ENCODE peak calls at places on chromosomes 11 and 22, in six cellular contexts. V is HepG2, Z is HEK293T, C is A549, D is GM12878, O is K562. N is an unnamed sample.

GRCh38 chr11:117072517-117073218 is 25.6 kb downstream of the SIK3 start:
- DNase-seq in Z (no peak), O (peak), V (peak), D (peak), C (peak), N (peak)

GRCh38 chr11:127693686-127694085 is 693.1 kb upstream of the KIRREL3 start:
- DNase-seq in Z (no peak), O (no peak), V (no peak), C (no peak), D (no peak), N (no peak)

GRCh38 chr11:85299247-85299646 is 327.9 kb downstream of the DLG2 start:
- DNase-seq in C (peak), V (no peak), Z (no peak), O (no peak), D (no peak), N (no peak)

GRCh38 chr11:2886191-2886894 is 768 bp upstream of the CDKN1C start:
- DNase-seq in D (no peak), O (no peak), V (no peak), Z (no peak), C (no peak), N (no peak)

GRCh38 chr11:93908689-93909088 is 58.3 kb upstream of the VSTM5 start:
- DNase-seq in V (no peak), D (no peak), C (no peak), Z (no peak), O (no peak), N (peak)

GRCh38 chr11:78916759-78917158 is 342.1 kb upstream of the NARS2 start:
- DNase-seq in V (no peak), Z (no peak), C (no peak), O (no peak), D (no peak), N (peak)

GRCh38 chr11:106281455-106282173 is 204.2 kb downstream of the AASDHPPT start:
- DNase-seq in D (no peak), Z (no peak), V (no peak), O (no peak), C (peak), N (peak)

GRCh38 chr22:28819253-28820096 is 19.1 kb upstream of the XBP1 start:
- DNase-seq in O (no peak), C (no peak), D (no peak), Z (no peak), V (peak), N (no peak)

GRCh38 chr22:49028111-49028510 is 799.6 kb downstream of the BRD1 start:
- DNase-seq in V (no peak), D (no peak), C (no peak), O (no peak), Z (no peak), N (no peak)

GRCh38 chr11:3834349-3835099 is 6.2 kb downstream of the RHOG start:
- DNase-seq in C (no peak), Z (no peak), V (no peak), O (peak), D (no peak), N (no peak)

GRCh38 chr22:29325785-29326315 is 10.4 kb upstream of the RASL10A start:
- DNase-seq in V (no peak), D (no peak), O (no peak), C (no peak), Z (no peak), N (no peak)

GRCh38 chr11:45079943-45080719 is 66.3 kb upstream of the PRDM11 start:
- DNase-seq in O (no peak), V (no peak), D (no peak), Z (no peak), C (no peak), N (no peak)

GRCh38 chr11:110948112-110948511 is 235.9 kb upstream of the ARHGAP20 start:
- DNase-seq in C (no peak), Z (no peak), O (no peak), V (no peak), D (no peak), N (peak)

GRCh38 chr11:111846640-111847039 is 24.7 kb downstream of the ALG9 start:
- DNase-seq in V (no peak), O (no peak), C (no peak), Z (no peak), D (no peak), N (peak)

GRCh38 chr11:128575956-128576340 is 11.4 kb downstream of the ETS1 start:
- DNase-seq in D (no peak), Z (no peak), O (no peak), V (no peak), C (no peak), N (peak)

GRCh38 chr11:13465909-13466371 is 2.9 kb upstream of the BTBD10 start:
- DNase-seq in D (no peak), C (peak), O (peak), Z (peak), V (peak), N (peak)

GRCh38 chr11:63999349-64000025 is 13.2 kb downstream of the OTUB1 start:
- DNase-seq in V (no peak), Z (no peak), D (no peak), O (peak), C (no peak), N (no peak)

GRCh38 chr11:22634897-22635629 is 9.4 kb upstream of the FANCF start:
- DNase-seq in D (no peak), O (no peak), C (no peak), Z (no peak), V (peak), N (peak)

GRCh38 chr11:107183963-107184362 is 165.7 kb upstream of the GUCY1A2 start:
- DNase-seq in V (no peak), C (no peak), O (no peak), D (no peak), Z (no peak), N (no peak)

GRCh38 chr22:49979587-49980264 is 19.2 kb downstream of the PIM3 start:
- DNase-seq in Z (peak), D (no peak), C (peak), O (peak), V (peak), N (no peak)

GRCh38 chr11:33017478-33017877 is 1.8 kb downstream of the DEPDC7 start:
- DNase-seq in C (no peak), O (no peak), V (peak), Z (no peak), D (no peak), N (no peak)
- TF ChIP-seq BHLHE40 in C (no peak), O (no peak), V (no peak), Z (no peak), D (no peak), N (no peak)

DNA sequence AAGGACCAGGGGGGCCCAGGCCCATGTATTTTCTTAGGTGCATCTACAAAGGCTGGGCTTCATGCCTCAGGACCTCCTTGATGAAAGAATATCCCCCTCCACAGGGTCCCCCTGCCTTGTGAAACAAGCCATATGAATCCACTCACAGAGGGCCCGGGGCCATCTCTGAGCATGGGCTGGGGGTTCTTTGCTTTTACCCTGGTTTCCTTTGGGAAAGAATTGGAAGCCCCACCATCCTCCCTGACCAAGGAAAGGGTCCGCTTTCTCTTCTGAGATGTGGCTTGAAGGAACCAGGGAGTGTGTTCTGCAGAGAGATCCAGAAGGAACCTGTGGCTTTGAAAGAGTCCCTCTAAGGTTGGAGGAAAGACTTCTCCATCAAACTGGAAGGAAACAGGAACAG is 9.2 kb upstream of the ANO1 start:
- DNase-seq in C (no peak), D (no peak), O (no peak), Z (no peak), V (no peak), N (no peak)
- TF ChIP-seq BHLHE40 in C (no peak), D (no peak), O (no peak), Z (no peak), V (no peak), N (no peak)

GRCh38 chr11:62854013-62854824 is 14.8 kb upstream of the WDR74 start:
- DNase-seq in D (no peak), O (peak), C (no peak), V (no peak), Z (no peak), N (no peak)

GRCh38 chr11:62855571-62856332 is 16.4 kb upstream of the WDR74 start:
- DNase-seq in O (peak), V (peak), D (peak), Z (peak), C (peak), N (peak)

GRCh38 chr11:62853279-62853965 is 14.0 kb upstream of the WDR74 start:
- DNase-seq in Z (no peak), V (no peak), O (no peak), D (no peak), C (no peak), N (no peak)

GRCh38 chr11:62856333-62856910 is 17.0 kb upstream of the WDR74 start:
- DNase-seq in Z (no peak), C (no peak), D (no peak), O (no peak), V (no peak), N (no peak)

GRCh38 chr11:62854825-62855570 is 15.6 kb upstream of the WDR74 start:
- DNase-seq in Z (no peak), C (no peak), O (peak), D (no peak), V (no peak), N (no peak)
- TF ChIP-seq BHLHE40 in Z (no peak), C (no peak), O (no peak), D (no peak), V (no peak), N (no peak)

DNA sequence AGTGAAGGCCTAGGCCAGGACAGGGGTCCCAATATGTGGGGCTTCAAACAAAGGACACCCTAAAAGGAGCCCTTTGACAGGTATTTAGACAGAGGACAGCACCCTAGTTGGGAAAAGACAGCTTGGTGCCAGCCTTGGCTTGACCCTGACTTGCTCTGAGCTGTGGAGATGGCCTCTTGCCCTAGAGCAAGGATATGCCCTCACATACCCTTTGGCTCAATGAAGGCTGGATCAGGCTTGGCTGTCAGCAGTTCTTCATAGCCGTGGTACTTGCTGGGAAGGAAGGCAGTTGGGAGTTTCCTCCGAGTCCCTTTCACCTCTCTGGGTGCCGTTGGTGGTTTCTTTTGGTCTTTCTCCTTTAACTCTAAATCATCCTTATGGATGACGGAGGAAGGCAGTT is 96.2 kb downstream of the RNF169 start:
- DNase-seq in O (no peak), V (no peak), C (no peak), D (no peak), Z (no peak), N (no peak)
- TF ChIP-seq BHLHE40 in O (no peak), V (no peak), C (no peak), D (no peak), Z (no peak), N (no peak)

DNA sequence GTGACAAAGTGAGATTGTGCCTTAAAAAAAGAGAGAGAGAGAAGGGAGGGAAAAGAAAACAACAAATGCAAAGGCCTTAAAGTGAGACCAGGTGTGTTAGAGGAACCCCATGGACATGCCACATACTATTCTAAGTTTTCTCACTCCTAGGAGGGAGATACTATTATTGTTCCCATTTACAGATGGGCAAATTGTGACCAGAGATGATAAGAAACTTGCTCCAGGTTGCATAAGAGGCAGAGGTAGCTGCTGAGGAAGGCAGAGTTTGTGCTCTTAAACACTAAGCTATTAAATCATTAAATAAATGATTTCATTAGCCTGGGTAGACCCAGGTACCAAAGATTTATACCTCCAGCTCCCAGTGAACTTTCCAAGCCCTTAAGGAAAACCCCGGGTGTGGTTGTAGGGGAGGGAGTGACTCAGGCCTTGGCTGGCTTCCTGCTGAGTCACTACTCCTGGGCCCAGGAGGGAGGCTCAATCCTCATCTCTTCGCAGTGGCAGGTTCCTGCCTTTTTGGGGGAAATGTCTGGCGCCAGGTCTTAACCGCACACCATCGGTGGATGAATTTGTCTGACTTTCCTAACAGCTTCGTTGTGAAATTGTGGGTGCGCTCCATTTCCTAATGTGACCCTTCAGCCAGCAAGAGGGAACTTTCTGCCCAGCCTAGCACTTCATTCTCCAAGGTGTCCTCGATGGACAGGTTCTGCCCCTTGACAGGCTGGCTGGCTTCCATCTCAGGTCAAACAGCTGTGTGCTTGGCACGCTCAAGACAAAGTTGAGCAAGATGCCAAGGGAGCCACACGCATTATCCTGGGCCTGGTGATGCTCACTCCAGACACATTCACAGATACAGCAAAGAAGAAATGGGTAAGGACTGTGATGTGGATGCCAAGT is 33.4 kb upstream of the PTPRJ start:
- DNase-seq in Z (peak), D (no peak), O (peak), C (peak), V (no peak), N (peak)
- TF ChIP-seq BHLHE40 in Z (no peak), D (no peak), O (no peak), C (peak), V (no peak), N (no peak)

DNA sequence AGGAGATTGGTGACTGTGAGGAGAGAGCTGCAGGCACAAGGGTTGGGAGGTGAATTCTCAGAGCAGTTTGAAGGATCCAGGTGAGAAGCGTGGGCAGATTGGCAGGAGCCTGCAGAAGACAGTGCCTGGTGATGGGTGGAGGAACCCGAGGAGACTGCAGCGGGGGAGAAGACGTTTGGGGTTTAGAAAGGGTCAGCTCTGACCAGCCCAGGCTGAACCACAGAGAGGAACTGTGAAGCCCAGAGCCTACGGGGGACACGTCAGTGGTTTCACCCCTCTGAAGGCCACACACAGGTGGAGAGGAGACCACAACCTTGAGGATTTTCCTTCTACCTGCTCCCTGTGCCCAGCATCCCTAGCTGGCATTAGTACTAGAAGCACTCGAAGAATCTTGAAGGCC is 154.8 kb upstream of the TBCEL start:
- DNase-seq in V (no peak), D (no peak), Z (no peak), C (no peak), O (no peak), N (no peak)
- TF ChIP-seq BHLHE40 in V (no peak), D (no peak), Z (no peak), C (no peak), O (no peak), N (no peak)

DNA sequence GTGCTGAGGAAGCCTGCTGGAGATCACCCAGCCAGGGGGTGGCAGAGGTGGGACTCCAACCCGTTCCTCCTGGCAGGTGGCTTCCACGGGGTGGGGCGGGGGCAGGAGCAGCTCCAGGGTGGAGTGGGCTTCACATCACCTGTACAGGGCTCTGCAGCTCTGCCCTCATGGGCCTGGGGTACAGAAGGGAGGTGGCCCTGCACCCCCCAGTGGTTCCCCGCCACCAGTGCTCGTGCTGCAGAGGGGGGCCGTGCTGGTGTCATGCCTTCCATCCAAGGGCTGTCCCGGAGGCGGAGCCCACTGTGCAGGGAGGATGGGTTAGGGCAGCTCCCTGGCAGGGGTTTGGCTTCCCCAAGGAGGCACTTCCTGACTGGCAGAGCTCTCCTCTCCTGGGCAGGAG is 76.4 kb upstream of the SHISAL1 start:
- DNase-seq in C (no peak), V (no peak), O (no peak), D (no peak), Z (no peak), N (no peak)
- TF ChIP-seq BHLHE40 in C (no peak), V (no peak), O (no peak), D (no peak), Z (no peak), N (no peak)

DNA sequence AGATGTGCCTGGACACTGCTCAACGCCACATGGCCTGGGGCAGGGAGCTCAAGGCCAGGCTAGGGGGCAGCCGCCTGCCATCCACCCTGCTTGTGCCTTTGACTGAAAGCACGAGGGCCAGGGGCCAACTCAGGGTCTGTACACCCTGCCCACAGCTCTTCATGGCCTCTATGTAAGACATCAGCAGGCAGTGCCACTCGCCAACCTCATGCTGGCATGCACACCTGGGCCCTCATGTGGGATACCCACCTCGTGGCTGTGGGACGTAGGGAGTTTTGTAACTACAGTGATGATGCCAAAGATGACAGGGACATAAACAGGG is 25.6 kb downstream of the TBX1 start:
- DNase-seq in D (no peak), Z (no peak), V (no peak), O (no peak), C (no peak), N (no peak)
- TF ChIP-seq BHLHE40 in D (no peak), Z (no peak), V (no peak), O (no peak), C (no peak), N (no peak)

GRCh38 chr11:31874631-31875191 is 63.6 kb upstream of the PAX6 start:
- DNase-seq in Z (no peak), V (no peak), C (no peak), D (no peak), O (no peak), N (no peak)
- TF ChIP-seq BHLHE40 in Z (no peak), V (no peak), C (no peak), D (no peak), O (no peak), N (no peak)

N was measured in IMR-90.